ENCODE peak calls at places on chromosomes 1 and 21, in seven cellular contexts. C is cardiac muscle cell; A is Caco-2; R is OCI-LY7; P is IMR-90; I is heart left ventricle; Q is CD8-positive, alpha-beta T cell. S is an unnamed sample.

GRCh38 chr1:59502009-59502691 is 205.3 kb downstream of the FGGY start:
- DNase-seq in C (peak; percentile 20), A (no peak), R (no peak), P (no peak), I (no peak), Q (no peak), S (peak; percentile 66)

GRCh38 chr1:237112663-237113062 is 70.7 kb downstream of the RYR2 start:
- DNase-seq in C (no peak), A (no peak), R (no peak), P (no peak), I (no peak), Q (no peak), S (no peak)

GRCh38 chr1:192986110-192986747 is 72.9 kb downstream of the UCHL5 start:
- DNase-seq in C (no peak), A (no peak), R (no peak), P (peak; percentile 84), I (no peak), Q (no peak), S (peak; percentile 25)

GRCh38 chr1:152842556-152842955 is at the start of gene LCE6A:
- DNase-seq in C (no peak), A (no peak), R (no peak), P (no peak), I (no peak), Q (no peak), S (no peak)

GRCh38 chr1:7755448-7755847 is 15.6 kb upstream of the VAMP3 start:
- DNase-seq in C (peak; percentile 27), A (no peak), R (peak; percentile 16), P (peak; percentile 15), I (no peak), Q (no peak), S (no peak)

GRCh38 chr1:231639819-231640218 is 13.2 kb downstream of the DISC1 start:
- DNase-seq in C (no peak), A (no peak), R (no peak), P (peak; percentile 11), I (no peak), Q (no peak), S (no peak)

GRCh38 chr1:17874231-17874630 is 119.1 kb downstream of the ACTL8 start:
- DNase-seq in C (peak; percentile 88), A (no peak), R (no peak), P (peak; percentile 94), I (no peak), Q (no peak), S (peak; percentile 70)

GRCh38 chr21:29092102-29092959 is 18.9 kb upstream of the CCT8 start:
- DNase-seq in C (peak; percentile 56), A (no peak), R (no peak), P (peak; percentile 73), I (no peak), Q (no peak), S (peak; percentile 34)

GRCh38 chr1:201982923-201983805 is 716 bp downstream of the RNPEP start:
- DNase-seq in C (peak; percentile 83), A (peak; percentile 93), R (peak; percentile 64), P (peak; percentile 70), I (peak; percentile 81), Q (peak; percentile 61), S (peak; percentile 77)

GRCh38 chr1:105544475-105544874 is 1512.0 kb upstream of the PRMT6 start:
- DNase-seq in C (no peak), A (no peak), R (no peak), P (peak; percentile 15), I (no peak), Q (no peak), S (peak; percentile 0)

GRCh38 chr1:158177705-158178450 is 2.8 kb upstream of the CD1D start:
- DNase-seq in C (peak; percentile 84), A (no peak), R (peak; percentile 85), P (peak; percentile 31), I (peak; percentile 97), Q (no peak), S (peak; percentile 81)

GRCh38 chr1:107979088-107979487 is 14.1 kb upstream of the VAV3 start:
- DNase-seq in C (no peak), A (no peak), R (no peak), P (no peak), I (no peak), Q (no peak), S (no peak)

GRCh38 chr1:175936736-175937135 is 193.3 kb upstream of the TNR start:
- DNase-seq in C (no peak), A (no peak), R (no peak), P (no peak), I (no peak), Q (no peak), S (no peak)

GRCh38 chr1:217090073-217090911 is 367.1 kb upstream of the ESRRG start:
- DNase-seq in C (peak; percentile 18), A (no peak), R (no peak), P (no peak), I (peak; percentile 40), Q (no peak), S (no peak)

GRCh38 chr1:94033849-94034248 is 87.1 kb downstream of the ABCA4 start:
- DNase-seq in C (no peak), A (no peak), R (no peak), P (no peak), I (no peak), Q (no peak), S (no peak)

GRCh38 chr21:39637971-39638628 is 25.4 kb downstream of the B3GALT5 start:
- DNase-seq in C (no peak), A (no peak), R (no peak), P (no peak), I (no peak), Q (no peak), S (no peak)

GRCh38 chr1:24393892-24394291 is 19.7 kb downstream of the STPG1 start:
- DNase-seq in C (peak; percentile 57), A (no peak), R (no peak), P (peak; percentile 81), I (no peak), Q (no peak), S (peak; percentile 71)

GRCh38 chr1:219310181-219310728 is 136.6 kb downstream of the LYPLAL1 start:
- DNase-seq in C (no peak), A (peak; percentile 76), R (no peak), P (no peak), I (no peak), Q (no peak), S (no peak)

GRCh38 chr1:150106331-150106730 is 38.8 kb downstream of the VPS45 start:
- DNase-seq in C (no peak), A (no peak), R (no peak), P (peak; percentile 29), I (no peak), Q (peak; percentile 29), S (no peak)

GRCh38 chr1:81554108-81554507 is 246.6 kb upstream of the ADGRL2 start:
- DNase-seq in C (no peak), A (no peak), R (no peak), P (no peak), I (no peak), Q (no peak), S (no peak)

GRCh38 chr1:205793959-205794730 is 18.9 kb downstream of the SLC41A1 start:
- DNase-seq in C (no peak), A (no peak), R (no peak), P (no peak), I (no peak), Q (no peak), S (no peak)

GRCh38 chr1:36517019-36517387 is 34.3 kb upstream of the CSF3R start:
- DNase-seq in C (no peak), A (no peak), R (no peak), P (no peak), I (no peak), Q (no peak), S (peak; percentile 32)

GRCh38 chr1:40984066-40984465 is 4.6 kb downstream of the CTPS1 start:
- DNase-seq in C (peak; percentile 36), A (no peak), R (no peak), P (no peak), I (no peak), Q (no peak), S (peak; percentile 26)

GRCh38 chr1:162561616-162562451 is at the start of gene UAP1:
- DNase-seq in C (peak; percentile 14), A (no peak), R (peak; percentile 16), P (no peak), I (peak; percentile 57), Q (no peak), S (no peak)

GRCh38 chr1:41078616-41079015 is 57.1 kb upstream of the SLFNL1 start:
- DNase-seq in C (no peak), A (no peak), R (no peak), P (no peak), I (no peak), Q (no peak), S (no peak)

GRCh38 chr1:150981177-150981804 is 801 bp upstream of the ANXA9 start:
- DNase-seq in C (no peak), A (peak; percentile 91), R (peak; percentile 52), P (no peak), I (no peak), Q (no peak), S (peak; percentile 51)

GRCh38 chr1:206448471-206448870 is 21.8 kb upstream of the IKBKE start:
- DNase-seq in C (no peak), A (no peak), R (no peak), P (no peak), I (no peak), Q (no peak), S (no peak)

GRCh38 chr1:61183471-61184034 is 101.2 kb downstream of the NFIA start:
- DNase-seq in C (peak; percentile 81), A (no peak), R (no peak), P (peak; percentile 36), I (peak; percentile 45), Q (no peak), S (no peak)
- H3K4me1 ChIP-seq in C (peaks cover 40% of the 10 kb centered on the region), A (no peaks in the 10 kb centered on the region), R (no peaks in the 10 kb centered on the region), P (peaks cover 6% of the 10 kb centered on the region), I (peaks cover 75% of the 10 kb centered on the region), Q (no peaks in the 10 kb centered on the region), S (peaks cover 15% of the 10 kb centered on the region)

GRCh38 chr1:154338875-154339274 is 13.6 kb downstream of the ATP8B2 start:
- DNase-seq in C (no peak), A (no peak), R (no peak), P (no peak), I (no peak), Q (no peak), S (no peak)
- H3K36me3 ChIP-seq in C (peaks cover 36% of the 10 kb centered on the region), A (peaks cover under 1% of the 10 kb centered on the region), R (peaks cover 12% of the 10 kb centered on the region), P (peaks cover 71% of the 10 kb centered on the region), I (peaks cover 89% of the 10 kb centered on the region), Q (peaks cover 20% of the 10 kb centered on the region), S (no peaks in the 10 kb centered on the region)

GRCh38 chr1:185574139-185574835 is 159.9 kb upstream of the HMCN1 start:
- DNase-seq in C (no peak), A (no peak), R (no peak), P (no peak), I (no peak), Q (no peak), S (peak; percentile 34)
- TF ChIP-seq CTCF in C (no peak), A (no peak), R (no peak), P (no peak), I (no peak), Q (no peak), S (no peak)

GRCh38 chr1:33342041-33342723 is 21.3 kb upstream of the A3GALT2 start:
- DNase-seq in C (peak; percentile 98), A (peak; percentile 70), R (peak; percentile 13), P (peak; percentile 99), I (peak; percentile 79), Q (no peak), S (peak; percentile 84)
- H3K4me1 ChIP-seq in C (peaks cover 73% of the 10 kb centered on the region), A (peaks cover 60% of the 10 kb centered on the region), R (peaks cover 32% of the 10 kb centered on the region), P (peaks cover 54% of the 10 kb centered on the region), I (peaks cover 100% of the 10 kb centered on the region), Q (peaks cover 7% of the 10 kb centered on the region), S (peaks cover 95% of the 10 kb centered on the region)

GRCh38 chr1:39352881-39353280 is 138.6 kb upstream of the BMP8A start:
- DNase-seq in C (no peak), A (no peak), R (no peak), P (peak; percentile 13), I (no peak), Q (no peak), S (no peak)
- H3K36me3 ChIP-seq in C (peaks cover 94% of the 10 kb centered on the region), A (peaks cover 2% of the 10 kb centered on the region), R (peaks cover 97% of the 10 kb centered on the region), P (peaks cover 63% of the 10 kb centered on the region), I (peaks cover 100% of the 10 kb centered on the region), Q (peaks cover 67% of the 10 kb centered on the region), S (peaks cover 46% of the 10 kb centered on the region)

S was measured in mammary epithelial cell.